ENCODE peak calls at places on chromosomes 13 and 19, in nine cellular contexts. Z is cardiac muscle cell; D is tibial nerve; K is mesendoderm; U is stomach; R is transverse colon; B is thoracic aorta; W is aorta; L is CD8-positive, alpha-beta T cell. O is an unnamed sample.

GRCh38 chr19:53471916-53472315 is 4.4 kb downstream of the ZNF813 start:
- DNase-seq in Z (no peak), D (no peak), K (no peak), U (no peak), R (no peak), B (no peak), W (no peak), L (no peak), O (no peak)

GRCh38 chr13:53200498-53201453 is 172.2 kb downstream of the OLFM4 start:
- DNase-seq in Z (peak; percentile 93), D (no peak), K (peak; percentile 86), U (peak; percentile 33), R (peak; percentile 28), B (no peak), W (peak; percentile 82), L (no peak), O (peak; percentile 39)

GRCh38 chr13:75492389-75492788 is 10.4 kb upstream of the TBC1D4 start:
- DNase-seq in Z (no peak), D (no peak), K (no peak), U (no peak), R (no peak), B (no peak), W (no peak), L (no peak), O (no peak)

GRCh38 chr13:58584610-58585009 is 953.1 kb downstream of the PCDH17 start:
- DNase-seq in Z (no peak), D (no peak), K (no peak), U (no peak), R (no peak), B (no peak), W (no peak), L (no peak), O (no peak)

GRCh38 chr19:1455336-1456120 is 5.6 kb downstream of the APC2 start:
- DNase-seq in Z (peak; percentile 53), D (no peak), K (peak; percentile 84), U (peak; percentile 67), R (peak; percentile 83), B (peak; percentile 14), W (no peak), L (peak; percentile 53), O (no peak)

GRCh38 chr19:6800991-6801396 is 28.5 kb downstream of the VAV1 start:
- DNase-seq in Z (no peak), D (no peak), K (peak; percentile 42), U (no peak), R (no peak), B (no peak), W (no peak), L (no peak), O (no peak)

GRCh38 chr13:25171517-25172302 is at the start of gene AMER2:
- DNase-seq in Z (peak; percentile 70), D (no peak), K (peak; percentile 36), U (no peak), R (peak; percentile 11), B (no peak), W (peak; percentile 82), L (peak; percentile 15), O (peak; percentile 38)

GRCh38 chr13:38350114-38350617 is 515 bp downstream of the UFM1 start:
- DNase-seq in Z (peak; percentile 50), D (peak; percentile 21), K (peak; percentile 63), U (peak; percentile 74), R (peak; percentile 70), B (peak; percentile 32), W (peak; percentile 85), L (peak; percentile 30), O (peak; percentile 77)

GRCh38 chr13:112747256-112747655 is 57.4 kb downstream of the ATP11A start:
- DNase-seq in Z (no peak), D (no peak), K (no peak), U (no peak), R (no peak), B (no peak), W (no peak), L (no peak), O (no peak)

GRCh38 chr19:49874503-49875157 is 2.5 kb downstream of the AKT1S1 start:
- DNase-seq in Z (no peak), D (no peak), K (no peak), U (no peak), R (no peak), B (no peak), W (no peak), L (no peak), O (no peak)

GRCh38 chr13:99658266-99658991 is 157.2 kb downstream of the TM9SF2 start:
- DNase-seq in Z (peak; percentile 68), D (peak; percentile 27), K (peak; percentile 87), U (peak; percentile 65), R (peak; percentile 37), B (no peak), W (peak; percentile 82), L (peak; percentile 48), O (peak; percentile 60)

GRCh38 chr19:6528544-6529121 is 2.2 kb upstream of the TNFSF9 start:
- DNase-seq in Z (peak; percentile 1), D (no peak), K (peak; percentile 46), U (no peak), R (peak; percentile 51), B (no peak), W (no peak), L (no peak), O (no peak)

DNA sequence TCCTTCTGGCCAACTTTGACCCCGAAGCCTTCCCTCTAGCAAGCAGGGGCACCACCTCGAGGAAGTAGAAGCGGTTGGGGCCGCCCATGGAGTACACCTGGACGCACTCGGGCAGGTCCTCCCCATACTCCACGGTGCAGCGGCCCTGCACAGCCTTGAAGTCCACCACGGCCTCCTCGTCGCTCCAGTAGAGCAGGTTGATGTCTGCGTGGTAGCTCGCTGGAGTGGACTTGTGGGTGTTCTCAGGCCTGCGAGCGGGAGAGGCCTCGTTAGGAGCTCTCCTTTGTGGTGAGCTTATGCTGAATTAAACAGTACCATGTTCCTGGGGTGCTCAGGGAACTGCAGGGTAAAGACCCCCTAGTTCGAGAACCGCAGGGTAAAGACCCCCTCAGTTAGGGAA is 22.3 kb upstream of the EIF3G start:
- DNase-seq in Z (no peak), D (no peak), K (no peak), U (no peak), R (no peak), B (no peak), W (no peak), L (no peak), O (no peak)
- H3K27ac ChIP-seq in Z (no peak overlapping the region), D (no peak overlapping the region), K (no peak overlapping the region), U (no peak overlapping the region), R (peak overlapping the region; percentile 70), B (no peak overlapping the region), W (no peak overlapping the region), L (peak overlapping the region; percentile 80), O (no peak overlapping the region)

GRCh38 chr13:108663710-108664109 is 34.3 kb downstream of the MYO16 start:
- DNase-seq in Z (no peak), D (no peak), K (no peak), U (no peak), R (no peak), B (no peak), W (no peak), L (no peak), O (no peak)

GRCh38 chr13:108662528-108662927 is 33.1 kb downstream of the MYO16 start:
- DNase-seq in Z (no peak), D (no peak), K (peak; percentile 44), U (no peak), R (no peak), B (no peak), W (no peak), L (no peak), O (no peak)

GRCh38 chr13:108667205-108667604 is 37.8 kb downstream of the MYO16 start:
- DNase-seq in Z (no peak), D (no peak), K (no peak), U (no peak), R (no peak), B (no peak), W (no peak), L (no peak), O (no peak)
- H3K4me1 ChIP-seq in Z (no peaks in the 10 kb centered on the region), D (no peaks in the 10 kb centered on the region), K (no peaks in the 10 kb centered on the region), U (no peaks in the 10 kb centered on the region), R (no peaks in the 10 kb centered on the region), B (no peaks in the 10 kb centered on the region), W (no peaks in the 10 kb centered on the region), L (no peaks in the 10 kb centered on the region), O (no peaks in the 10 kb centered on the region)

GRCh38 chr13:107234315-107234714 is 666.4 kb upstream of the ARGLU1 start:
- DNase-seq in Z (peak; percentile 7), D (no peak), K (no peak), U (no peak), R (no peak), B (no peak), W (no peak), L (no peak), O (no peak)
- H3K4me3 ChIP-seq in Z (no peak overlapping the region), D (no peak overlapping the region), K (no peak overlapping the region), U (no peak overlapping the region), R (no peak overlapping the region), B (no peak overlapping the region), W (no peak overlapping the region), L (no peak overlapping the region), O (no peak overlapping the region)

DNA sequence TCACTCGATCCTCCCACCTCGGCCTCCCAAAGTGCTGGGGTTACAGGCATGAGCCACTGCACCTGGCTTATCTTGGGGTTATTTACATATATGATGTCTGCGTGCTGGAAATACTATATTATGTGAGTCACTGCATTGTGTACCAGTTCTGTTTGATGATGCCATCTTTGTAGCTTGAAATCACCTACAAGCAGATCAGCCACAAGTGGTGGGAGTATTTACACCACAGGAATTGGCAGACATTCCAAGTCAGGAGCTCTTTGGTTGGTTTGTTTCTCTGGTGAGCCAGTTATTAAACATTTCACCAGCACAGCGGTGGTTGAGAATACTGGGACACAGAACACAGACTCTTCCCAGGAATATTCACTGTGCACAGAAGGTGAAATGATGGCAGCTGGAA is 4.5 kb upstream of the TIMM44 start:
- DNase-seq in Z (no peak), D (no peak), K (no peak), U (no peak), R (no peak), B (no peak), W (no peak), L (no peak), O (no peak)
- H3K27ac ChIP-seq in Z (no peak overlapping the region), D (no peak overlapping the region), K (no peak overlapping the region), U (no peak overlapping the region), R (no peak overlapping the region), B (no peak overlapping the region), W (no peak overlapping the region), L (no peak overlapping the region), O (no peak overlapping the region)

O was measured in pancreas.